ENCODE peak calls at places on chromosomes 16 and 17, in five cellular contexts. Z is A549, B is sigmoid colon, K is transverse colon, U is H1. J is an unnamed sample.

GRCh38 chr16:2715519-2715918 is 4.5 kb downstream of the PRSS27 start:
- DNase-seq in Z (no peak), B (no peak), K (peak; percentile 60), U (peak; percentile 80), J (peak; percentile 66)

GRCh38 chr17:82930924-82931695 is 91.3 kb upstream of the ZNF750 start:
- DNase-seq in Z (no peak), B (peak; percentile 59), K (peak; percentile 4), U (no peak), J (peak; percentile 17)

GRCh38 chr16:29141586-29142324 is 156.9 kb downstream of the LAT start:
- DNase-seq in Z (no peak), B (peak; percentile 38), K (no peak), U (no peak), J (no peak)

GRCh38 chr16:30956601-30957455 is 726 bp upstream of the SETD1A start:
- DNase-seq in Z (peak; percentile 79), B (peak; percentile 93), K (peak; percentile 87), U (peak; percentile 93), J (peak; percentile 81)

GRCh38 chr17:14299261-14300093 is 1.4 kb upstream of the HS3ST3B1 start:
- DNase-seq in Z (peak; percentile 23), B (peak; percentile 70), K (peak; percentile 16), U (peak; percentile 79), J (peak; percentile 40)

GRCh38 chr16:89921699-89922476 is 1.3 kb upstream of the TUBB3 start:
- DNase-seq in Z (peak; percentile 90), B (peak; percentile 93), K (peak; percentile 59), U (peak; percentile 69), J (peak; percentile 58)

GRCh38 chr16:704047-704446 is 1.6 kb downstream of the FBXL16 start:
- DNase-seq in Z (no peak), B (no peak), K (no peak), U (no peak), J (no peak)

GRCh38 chr17:60345233-60345632 is 46.7 kb downstream of the USP32 start:
- DNase-seq in Z (no peak), B (no peak), K (no peak), U (no peak), J (no peak)

GRCh38 chr17:2071421-2072281 is 16.7 kb downstream of the HIC1 start:
- DNase-seq in Z (no peak), B (peak; percentile 87), K (peak; percentile 40), U (no peak), J (no peak)

GRCh38 chr17:2077040-2077439 is 22.1 kb downstream of the HIC1 start:
- DNase-seq in Z (no peak), B (no peak), K (no peak), U (no peak), J (no peak)

GRCh38 chr17:2075336-2076056 is 20.6 kb downstream of the HIC1 start:
- DNase-seq in Z (no peak), B (peak; percentile 77), K (no peak), U (no peak), J (no peak)

GRCh38 chr17:2076461-2076984 is 21.6 kb downstream of the HIC1 start:
- DNase-seq in Z (no peak), B (no peak), K (no peak), U (no peak), J (no peak)

DNA sequence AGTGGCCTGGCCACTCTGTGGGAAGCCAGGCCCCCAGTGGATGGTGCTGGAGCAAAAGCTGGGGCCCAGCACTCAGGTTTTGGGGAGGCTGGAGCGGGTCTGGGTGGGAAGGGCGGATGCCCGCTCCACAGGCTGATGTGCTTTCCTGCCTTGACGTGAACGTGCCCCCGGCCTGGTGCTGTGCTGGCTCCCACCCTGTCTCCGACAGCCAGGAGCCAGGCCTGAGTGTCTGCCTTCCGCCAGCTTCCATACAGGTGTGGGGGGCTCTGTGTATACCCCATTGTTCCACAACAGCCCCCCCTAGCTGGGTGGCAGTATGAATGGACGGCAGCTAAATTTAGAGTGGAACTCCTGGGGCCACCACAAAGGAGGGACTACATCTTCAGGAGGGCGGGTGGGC is 20.0 kb downstream of the HIC1 start:
- DNase-seq in Z (no peak), B (no peak), K (no peak), U (no peak), J (no peak)
- H3K4me1 ChIP-seq in Z (peaks cover 3% of the 10 kb centered on the region), B (no peaks in the 10 kb centered on the region), K (peaks cover 16% of the 10 kb centered on the region), U (peaks cover 8% of the 10 kb centered on the region), J (peaks cover 19% of the 10 kb centered on the region)

DNA sequence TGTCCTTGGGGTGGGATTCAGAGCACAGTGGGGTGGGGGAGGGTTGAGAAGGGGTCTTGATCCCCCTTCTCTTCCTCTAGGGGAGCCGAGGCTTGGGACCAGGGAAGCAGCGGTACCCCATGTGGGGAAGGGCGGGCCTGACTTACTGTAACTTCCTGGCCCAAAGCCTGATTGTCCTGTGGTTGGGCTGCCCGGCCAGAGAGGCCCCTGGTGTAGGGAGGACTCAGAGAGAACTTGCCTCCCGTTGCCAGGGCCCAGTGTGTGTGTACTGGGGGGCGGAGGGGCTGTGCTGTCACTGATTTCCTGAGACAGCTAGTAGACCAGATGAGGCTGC is 16.8 kb downstream of the SOCS3 start:
- DNase-seq in Z (peak; percentile 62), B (peak; percentile 91), K (peak; percentile 60), U (no peak), J (peak; percentile 52)
- TF ChIP-seq EP300 in Z (no peak), B (no peak), K (no peak), U (no peak), J (peak; percentile 41)

DNA sequence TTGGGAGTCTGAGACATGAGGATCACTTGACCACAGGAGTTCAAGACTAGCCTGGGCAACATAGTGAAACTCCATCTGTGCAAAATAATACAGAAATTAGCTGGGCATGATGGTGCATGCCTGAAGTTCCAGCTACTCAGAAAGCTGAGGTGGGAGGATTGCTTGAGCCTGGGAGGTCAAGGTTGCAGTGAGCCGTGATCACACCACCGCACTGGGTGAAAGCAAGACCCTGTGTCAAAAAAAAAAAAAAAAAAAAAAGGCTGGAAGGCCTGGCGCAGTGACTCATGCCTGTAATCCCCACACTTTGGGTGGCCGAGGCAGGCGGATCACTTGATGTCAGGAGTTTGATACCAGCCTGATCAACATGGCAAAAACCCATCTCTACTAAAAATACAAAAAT is 8.1 kb downstream of the UBN1 start:
- DNase-seq in Z (no peak), B (no peak), K (no peak), U (no peak), J (no peak)
- H3K4me1 ChIP-seq in Z (peaks cover 22% of the 10 kb centered on the region), B (no peaks in the 10 kb centered on the region), K (peaks cover 18% of the 10 kb centered on the region), U (no peaks in the 10 kb centered on the region), J (peaks cover 1% of the 10 kb centered on the region)

DNA sequence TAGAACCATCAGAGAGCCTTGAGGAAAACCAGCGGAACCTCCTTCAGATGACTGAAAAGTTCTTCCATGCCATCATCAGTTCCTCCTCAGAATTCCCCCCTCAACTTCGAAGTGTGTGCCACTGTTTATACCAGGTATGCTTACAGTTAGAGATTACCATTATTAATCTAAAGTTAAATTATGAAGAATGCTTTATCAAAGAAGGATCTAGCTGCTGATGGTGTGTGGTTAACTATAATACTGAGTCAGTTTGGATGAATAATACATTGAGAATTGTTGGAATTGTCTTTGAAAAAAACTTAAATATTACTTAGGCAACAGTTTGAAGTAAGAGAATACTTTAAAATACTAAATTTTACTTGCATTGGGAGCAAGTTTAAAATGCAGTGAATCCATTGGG is 48.1 kb downstream of the OMG start:
- DNase-seq in Z (no peak), B (no peak), K (no peak), U (no peak), J (no peak)
- TF ChIP-seq EP300 in Z (no peak), B (no peak), K (no peak), U (no peak), J (no peak)

GRCh38 chr17:55462711-55463110 is 41.1 kb upstream of the MMD start:
- DNase-seq in Z (no peak), B (no peak), K (no peak), U (no peak), J (no peak)

GRCh38 chr17:55456307-55457240 is 34.9 kb upstream of the MMD start:
- DNase-seq in Z (no peak), B (no peak), K (no peak), U (no peak), J (no peak)

GRCh38 chr17:55458287-55458900 is 36.8 kb upstream of the MMD start:
- DNase-seq in Z (no peak), B (no peak), K (no peak), U (no peak), J (no peak)

GRCh38 chr17:55462234-55462633 is 40.6 kb upstream of the MMD start:
- DNase-seq in Z (no peak), B (no peak), K (no peak), U (no peak), J (no peak)

GRCh38 chr17:55458977-55459376 is 37.3 kb upstream of the MMD start:
- DNase-seq in Z (no peak), B (no peak), K (no peak), U (no peak), J (no peak)
- H3K4me1 ChIP-seq in Z (peaks cover 53% of the 10 kb centered on the region), B (no peaks in the 10 kb centered on the region), K (peaks cover 19% of the 10 kb centered on the region), U (peaks cover 3% of the 10 kb centered on the region), J (peaks cover 8% of the 10 kb centered on the region)